ENCODE peak calls at places on chromosome 21, in seven cellular contexts. One of them, this sample, is unnamed.

GRCh38 chr21:17597680-17598079 is 15.0 kb downstream of the BTG3 start:
- DNase-seq in bronchial epithelial cell: no peak
- DNase-seq in cardiac fibroblast: no peak
- DNase-seq in body of pancreas: no peak
- DNase-seq in pancreas: no peak
- DNase-seq in AG10803: no peak
- DNase-seq in CD4-positive, alpha-beta T cell: no peak
- DNase-seq in this sample: no peak

GRCh38 chr21:14718957-14719356 is 172.8 kb upstream of the SAMSN1 start:
- DNase-seq in bronchial epithelial cell: no peak
- DNase-seq in cardiac fibroblast: no peak
- DNase-seq in body of pancreas: no peak
- DNase-seq in pancreas: no peak
- DNase-seq in AG10803: no peak
- DNase-seq in CD4-positive, alpha-beta T cell: no peak
- DNase-seq in this sample: no peak

GRCh38 chr21:27734146-27734545 is 767.3 kb upstream of the ADAMTS5 start:
- DNase-seq in bronchial epithelial cell: peak
- DNase-seq in cardiac fibroblast: peak
- DNase-seq in body of pancreas: no peak
- DNase-seq in pancreas: no peak
- DNase-seq in AG10803: peak
- DNase-seq in CD4-positive, alpha-beta T cell: no peak
- DNase-seq in this sample: no peak

GRCh38 chr21:29449306-29449940 is 150.7 kb downstream of the BACH1 start:
- DNase-seq in bronchial epithelial cell: no peak
- DNase-seq in cardiac fibroblast: peak
- DNase-seq in body of pancreas: no peak
- DNase-seq in pancreas: no peak
- DNase-seq in AG10803: no peak
- DNase-seq in CD4-positive, alpha-beta T cell: no peak
- DNase-seq in this sample: no peak

GRCh38 chr21:13937236-13937635 is 273.5 kb downstream of the LIPI start:
- DNase-seq in bronchial epithelial cell: no peak
- DNase-seq in cardiac fibroblast: no peak
- DNase-seq in body of pancreas: no peak
- DNase-seq in pancreas: no peak
- DNase-seq in AG10803: no peak
- DNase-seq in CD4-positive, alpha-beta T cell: no peak
- DNase-seq in this sample: no peak

GRCh38 chr21:29187939-29188338 is 57.5 kb downstream of the MAP3K7CL start:
- DNase-seq in bronchial epithelial cell: peak
- DNase-seq in cardiac fibroblast: peak
- DNase-seq in body of pancreas: peak
- DNase-seq in pancreas: peak
- DNase-seq in AG10803: peak
- DNase-seq in CD4-positive, alpha-beta T cell: no peak
- DNase-seq in this sample: no peak

GRCh38 chr21:28513450-28513849 is 479.2 kb downstream of the LTN1 start:
- DNase-seq in bronchial epithelial cell: no peak
- DNase-seq in cardiac fibroblast: no peak
- DNase-seq in body of pancreas: no peak
- DNase-seq in pancreas: no peak
- DNase-seq in AG10803: no peak
- DNase-seq in CD4-positive, alpha-beta T cell: no peak
- DNase-seq in this sample: no peak

GRCh38 chr21:29271927-29272333 is 26.8 kb upstream of the BACH1 start:
- DNase-seq in bronchial epithelial cell: no peak
- DNase-seq in cardiac fibroblast: no peak
- DNase-seq in body of pancreas: no peak
- DNase-seq in pancreas: no peak
- DNase-seq in AG10803: peak
- DNase-seq in CD4-positive, alpha-beta T cell: no peak
- DNase-seq in this sample: no peak

GRCh38 chr21:17679002-17679600 is 66.4 kb upstream of the BTG3 start:
- DNase-seq in bronchial epithelial cell: peak
- DNase-seq in cardiac fibroblast: peak
- DNase-seq in body of pancreas: no peak
- DNase-seq in pancreas: no peak
- DNase-seq in AG10803: peak
- DNase-seq in CD4-positive, alpha-beta T cell: peak
- DNase-seq in this sample: no peak

GRCh38 chr21:45357436-45358260 is 47.3 kb upstream of the COL18A1 start:
- DNase-seq in bronchial epithelial cell: no peak
- DNase-seq in cardiac fibroblast: peak
- DNase-seq in body of pancreas: peak
- DNase-seq in pancreas: no peak
- DNase-seq in AG10803: peak
- DNase-seq in CD4-positive, alpha-beta T cell: no peak
- DNase-seq in this sample: no peak

GRCh38 chr21:14241322-14241721 is 25.4 kb downstream of the RBM11 start:
- DNase-seq in bronchial epithelial cell: no peak
- DNase-seq in cardiac fibroblast: no peak
- DNase-seq in body of pancreas: no peak
- DNase-seq in pancreas: no peak
- DNase-seq in AG10803: no peak
- DNase-seq in CD4-positive, alpha-beta T cell: no peak
- DNase-seq in this sample: no peak

GRCh38 chr21:45841033-45841432 is 140.5 kb upstream of the COL6A1 start:
- DNase-seq in bronchial epithelial cell: no peak
- DNase-seq in cardiac fibroblast: peak
- DNase-seq in body of pancreas: no peak
- DNase-seq in pancreas: no peak
- DNase-seq in AG10803: no peak
- DNase-seq in CD4-positive, alpha-beta T cell: no peak
- DNase-seq in this sample: peak

GRCh38 chr21:22795644-22796043 is 1797.4 kb downstream of the NCAM2 start:
- DNase-seq in bronchial epithelial cell: no peak
- DNase-seq in cardiac fibroblast: no peak
- DNase-seq in body of pancreas: no peak
- DNase-seq in pancreas: no peak
- DNase-seq in AG10803: no peak
- DNase-seq in CD4-positive, alpha-beta T cell: no peak
- DNase-seq in this sample: no peak

GRCh38 chr21:43854773-43855633 is 10.0 kb upstream of the AGPAT3 start:
- DNase-seq in bronchial epithelial cell: no peak
- DNase-seq in cardiac fibroblast: no peak
- DNase-seq in body of pancreas: no peak
- DNase-seq in pancreas: no peak
- DNase-seq in AG10803: no peak
- DNase-seq in CD4-positive, alpha-beta T cell: no peak
- DNase-seq in this sample: no peak

GRCh38 chr21:43597052-43597451 is 62.2 kb downstream of the HSF2BP start:
- DNase-seq in bronchial epithelial cell: peak
- DNase-seq in cardiac fibroblast: peak
- DNase-seq in body of pancreas: no peak
- DNase-seq in pancreas: no peak
- DNase-seq in AG10803: peak
- DNase-seq in CD4-positive, alpha-beta T cell: no peak
- DNase-seq in this sample: no peak

GRCh38 chr21:31351438-31351837 is 7.4 kb upstream of the TIAM1 start:
- DNase-seq in bronchial epithelial cell: peak
- DNase-seq in cardiac fibroblast: peak
- DNase-seq in body of pancreas: no peak
- DNase-seq in pancreas: no peak
- DNase-seq in AG10803: no peak
- DNase-seq in CD4-positive, alpha-beta T cell: no peak
- DNase-seq in this sample: no peak

GRCh38 chr21:36994501-36995189 is 11.9 kb upstream of the RIPPLY3 start:
- DNase-seq in bronchial epithelial cell: peak
- DNase-seq in cardiac fibroblast: no peak
- DNase-seq in body of pancreas: no peak
- DNase-seq in pancreas: no peak
- DNase-seq in AG10803: no peak
- DNase-seq in CD4-positive, alpha-beta T cell: no peak
- DNase-seq in this sample: no peak
- TF ChIP-seq CTCF in bronchial epithelial cell: no peak
- TF ChIP-seq CTCF in cardiac fibroblast: no peak
- TF ChIP-seq CTCF in body of pancreas: no peak
- TF ChIP-seq CTCF in pancreas: no peak
- TF ChIP-seq CTCF in AG10803: no peak
- TF ChIP-seq CTCF in CD4-positive, alpha-beta T cell: no peak
- TF ChIP-seq CTCF in this sample: no peak

DNA sequence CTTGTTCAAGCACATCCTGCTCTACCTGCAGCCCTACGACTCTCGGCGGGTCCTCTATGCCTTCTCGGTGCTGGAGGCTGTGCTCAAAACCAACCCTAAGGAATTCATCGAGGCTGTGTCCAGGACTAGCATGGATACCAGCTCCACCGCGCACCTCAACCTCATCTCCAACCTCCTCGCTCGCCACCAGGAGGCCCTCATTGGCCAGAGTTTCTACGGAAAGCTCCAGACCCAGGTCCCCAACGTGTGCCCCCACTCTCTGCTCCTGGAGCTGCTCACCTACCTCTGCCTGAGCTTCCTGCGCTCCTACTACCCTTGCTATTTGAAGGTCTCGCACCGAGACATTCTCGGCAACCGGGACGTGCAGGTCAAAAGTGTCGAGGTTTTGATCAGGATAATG is 74.3 kb upstream of the MORC3 start:
- DNase-seq in bronchial epithelial cell: no peak
- DNase-seq in cardiac fibroblast: no peak
- DNase-seq in body of pancreas: no peak
- DNase-seq in pancreas: no peak
- DNase-seq in AG10803: no peak
- DNase-seq in CD4-positive, alpha-beta T cell: no peak
- DNase-seq in this sample: no peak
- TF ChIP-seq CTCF in bronchial epithelial cell: no peak
- TF ChIP-seq CTCF in cardiac fibroblast: no peak
- TF ChIP-seq CTCF in body of pancreas: no peak
- TF ChIP-seq CTCF in pancreas: no peak
- TF ChIP-seq CTCF in AG10803: no peak
- TF ChIP-seq CTCF in CD4-positive, alpha-beta T cell: no peak
- TF ChIP-seq CTCF in this sample: no peak

GRCh38 chr21:39010629-39011404 is 172.4 kb downstream of the PSMG1 start:
- DNase-seq in bronchial epithelial cell: no peak
- DNase-seq in cardiac fibroblast: no peak
- DNase-seq in body of pancreas: no peak
- DNase-seq in pancreas: no peak
- DNase-seq in AG10803: no peak
- DNase-seq in CD4-positive, alpha-beta T cell: no peak
- DNase-seq in this sample: no peak

GRCh38 chr21:39009587-39010225 is 173.5 kb downstream of the PSMG1 start:
- DNase-seq in bronchial epithelial cell: no peak
- DNase-seq in cardiac fibroblast: no peak
- DNase-seq in body of pancreas: no peak
- DNase-seq in pancreas: no peak
- DNase-seq in AG10803: no peak
- DNase-seq in CD4-positive, alpha-beta T cell: no peak
- DNase-seq in this sample: no peak

GRCh38 chr21:39011911-39012310 is 171.3 kb downstream of the PSMG1 start:
- DNase-seq in bronchial epithelial cell: no peak
- DNase-seq in cardiac fibroblast: no peak
- DNase-seq in body of pancreas: no peak
- DNase-seq in pancreas: no peak
- DNase-seq in AG10803: no peak
- DNase-seq in CD4-positive, alpha-beta T cell: no peak
- DNase-seq in this sample: no peak

GRCh38 chr21:39014751-39015150 is 168.5 kb downstream of the PSMG1 start:
- DNase-seq in bronchial epithelial cell: peak
- DNase-seq in cardiac fibroblast: peak
- DNase-seq in body of pancreas: no peak
- DNase-seq in pancreas: no peak
- DNase-seq in AG10803: peak
- DNase-seq in CD4-positive, alpha-beta T cell: no peak
- DNase-seq in this sample: no peak

DNA sequence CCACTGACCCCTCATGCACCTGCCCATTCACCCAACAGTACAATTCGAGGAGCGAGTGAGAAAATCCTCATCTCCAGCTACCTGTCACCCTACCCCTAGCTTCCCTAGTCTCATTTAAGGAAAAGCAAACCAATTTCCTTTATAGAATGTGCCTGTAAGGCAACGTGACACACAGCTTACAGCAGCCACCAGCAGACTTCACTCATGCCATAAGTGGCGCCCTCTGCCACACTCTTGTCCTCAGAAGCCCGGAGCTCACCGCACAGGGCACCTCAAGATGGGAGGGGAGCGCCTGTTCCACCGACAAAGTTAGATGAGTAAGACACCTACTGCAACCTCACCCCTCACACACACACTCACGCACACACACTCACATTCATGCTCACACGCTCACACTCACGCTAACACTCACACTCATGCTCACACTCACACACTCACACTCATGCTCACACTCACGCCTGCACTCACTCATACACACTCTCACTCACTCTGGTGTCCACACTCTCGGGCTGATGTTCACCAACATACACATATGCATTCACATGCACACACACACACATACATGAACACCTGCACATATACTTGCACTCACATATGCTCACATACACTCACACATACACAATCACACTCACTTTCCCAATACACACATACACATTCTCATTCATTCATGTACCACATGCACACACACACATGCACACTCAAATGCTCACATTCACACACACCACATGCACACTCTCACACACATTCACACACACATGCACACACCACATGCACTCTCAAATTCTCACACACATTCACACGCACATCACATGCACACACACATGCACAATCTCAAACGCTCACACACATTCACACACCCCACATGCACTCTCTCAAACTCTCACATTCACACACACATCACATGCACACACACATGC is 170.7 kb downstream of the PSMG1 start:
- DNase-seq in bronchial epithelial cell: no peak
- DNase-seq in cardiac fibroblast: no peak
- DNase-seq in body of pancreas: no peak
- DNase-seq in pancreas: no peak
- DNase-seq in AG10803: no peak
- DNase-seq in CD4-positive, alpha-beta T cell: no peak
- DNase-seq in this sample: no peak
- TF ChIP-seq CTCF in bronchial epithelial cell: no peak
- TF ChIP-seq CTCF in cardiac fibroblast: no peak
- TF ChIP-seq CTCF in body of pancreas: no peak
- TF ChIP-seq CTCF in pancreas: no peak
- TF ChIP-seq CTCF in AG10803: no peak
- TF ChIP-seq CTCF in CD4-positive, alpha-beta T cell: no peak
- TF ChIP-seq CTCF in this sample: no peak

GRCh38 chr21:41580758-41581554 is 73.0 kb upstream of the TMPRSS2 start:
- DNase-seq in bronchial epithelial cell: peak
- DNase-seq in cardiac fibroblast: no peak
- DNase-seq in body of pancreas: no peak
- DNase-seq in pancreas: no peak
- DNase-seq in AG10803: no peak
- DNase-seq in CD4-positive, alpha-beta T cell: no peak
- DNase-seq in this sample: no peak

GRCh38 chr21:41582298-41582840 is 74.4 kb upstream of the TMPRSS2 start:
- DNase-seq in bronchial epithelial cell: no peak
- DNase-seq in cardiac fibroblast: no peak
- DNase-seq in body of pancreas: no peak
- DNase-seq in pancreas: no peak
- DNase-seq in AG10803: no peak
- DNase-seq in CD4-positive, alpha-beta T cell: no peak
- DNase-seq in this sample: no peak

GRCh38 chr21:41582866-41583265 is 74.9 kb upstream of the TMPRSS2 start:
- DNase-seq in bronchial epithelial cell: no peak
- DNase-seq in cardiac fibroblast: no peak
- DNase-seq in body of pancreas: no peak
- DNase-seq in pancreas: no peak
- DNase-seq in AG10803: no peak
- DNase-seq in CD4-positive, alpha-beta T cell: no peak
- DNase-seq in this sample: no peak

GRCh38 chr21:41583274-41583790 is 75.4 kb upstream of the TMPRSS2 start:
- DNase-seq in bronchial epithelial cell: peak
- DNase-seq in cardiac fibroblast: no peak
- DNase-seq in body of pancreas: peak
- DNase-seq in pancreas: peak
- DNase-seq in AG10803: no peak
- DNase-seq in CD4-positive, alpha-beta T cell: no peak
- DNase-seq in this sample: no peak

GRCh38 chr21:41581592-41582228 is 73.8 kb upstream of the TMPRSS2 start:
- DNase-seq in bronchial epithelial cell: no peak
- DNase-seq in cardiac fibroblast: no peak
- DNase-seq in body of pancreas: no peak
- DNase-seq in pancreas: no peak
- DNase-seq in AG10803: no peak
- DNase-seq in CD4-positive, alpha-beta T cell: no peak
- DNase-seq in this sample: no peak
- TF ChIP-seq CTCF in bronchial epithelial cell: peak
- TF ChIP-seq CTCF in cardiac fibroblast: no peak
- TF ChIP-seq CTCF in body of pancreas: no peak
- TF ChIP-seq CTCF in pancreas: no peak
- TF ChIP-seq CTCF in AG10803: no peak
- TF ChIP-seq CTCF in CD4-positive, alpha-beta T cell: no peak
- TF ChIP-seq CTCF in this sample: no peak